ENCODE peak calls at places on chromosomes 7 and 10, in four cellular contexts. P, H, E and R are unnamed samples.

GRCh38 chr10:98196985-98197384 is 62.5 kb downstream of the R3HCC1L start:
- ATAC-seq in P (no peak), H (no peak), E (no peak), R (no peak)

GRCh38 chr7:137970263-137970975 is 31.5 kb downstream of the CREB3L2 start:
- ATAC-seq in P (peak), H (no peak), E (no peak), R (no peak)

GRCh38 chr10:110903280-110904278 is 15.4 kb downstream of the BBIP1 start:
- ATAC-seq in P (no peak), H (peak), E (peak), R (peak)

GRCh38 chr7:90764848-90765570 is 168.9 kb downstream of the CDK14 start:
- ATAC-seq in P (peak), H (no peak), E (no peak), R (no peak)

GRCh38 chr10:27713906-27714305 is 31.7 kb downstream of the MKX start:
- ATAC-seq in P (no peak), H (no peak), E (no peak), R (no peak)

GRCh38 chr7:121384159-121384745 is 11.9 kb downstream of the FAM3C start:
- ATAC-seq in P (no peak), H (no peak), E (peak), R (no peak)

GRCh38 chr7:21908746-21909145 is 37.0 kb downstream of the CDCA7L start:
- ATAC-seq in P (no peak), H (no peak), E (no peak), R (no peak)

GRCh38 chr7:31935115-31935514 is 135.1 kb downstream of the PDE1C start:
- ATAC-seq in P (no peak), H (no peak), E (no peak), R (no peak)

GRCh38 chr10:121260383-121260782 is 337.9 kb downstream of the FGFR2 start:
- ATAC-seq in P (no peak), H (no peak), E (no peak), R (no peak)

GRCh38 chr7:100053201-100053600 is 3.6 kb downstream of the ZSCAN21 start:
- ATAC-seq in P (peak), H (peak), E (peak), R (no peak)

GRCh38 chr10:114079421-114079820 is 35.8 kb downstream of the ADRB1 start:
- ATAC-seq in P (peak), H (no peak), E (no peak), R (no peak)

GRCh38 chr7:2037805-2038635 is 194.7 kb downstream of the MAD1L1 start:
- ATAC-seq in P (peak), H (peak), E (peak), R (peak)

GRCh38 chr10:11272915-11273389 is 255.3 kb downstream of the CELF2 start:
- ATAC-seq in P (no peak), H (no peak), E (peak), R (peak)

GRCh38 chr10:132722980-132723970 is 62.7 kb downstream of the NKX6-2 start:
- ATAC-seq in P (peak), H (no peak), E (no peak), R (no peak)

GRCh38 chr10:62033108-62033507 is 131.6 kb downstream of the ARID5B start:
- ATAC-seq in P (no peak), H (no peak), E (no peak), R (peak)

GRCh38 chr10:12628964-12629766 is 279.8 kb downstream of the CAMK1D start:
- ATAC-seq in P (no peak), H (no peak), E (no peak), R (peak)

GRCh38 chr7:84786073-84786472 is 400.8 kb downstream of the SEMA3D start:
- ATAC-seq in P (no peak), H (no peak), E (no peak), R (no peak)

GRCh38 chr10:29563420-29564035 is 71.2 kb downstream of the SVIL start:
- ATAC-seq in P (no peak), H (no peak), E (no peak), R (no peak)

GRCh38 chr7:27133409-27134157 is 3.0 kb upstream of the HOXA4 start:
- ATAC-seq in P (no peak), H (no peak), E (no peak), R (no peak)

GRCh38 chr7:132910657-132911056 is 171.2 kb downstream of the CHCHD3 start:
- ATAC-seq in P (no peak), H (no peak), E (no peak), R (no peak)

GRCh38 chr10:85993140-85993539 is 373.5 kb downstream of the GRID1 start:
- ATAC-seq in P (no peak), H (no peak), E (no peak), R (no peak)

GRCh38 chr10:128438417-128439063 is 312.3 kb upstream of the MKI67 start:
- ATAC-seq in P (no peak), H (no peak), E (no peak), R (no peak)

GRCh38 chr10:112919721-112920120 is 30.3 kb upstream of the TCF7L2 start:
- ATAC-seq in P (no peak), H (no peak), E (no peak), R (no peak)

GRCh38 chr7:44894881-44895600 is 9.7 kb upstream of the PURB start:
- ATAC-seq in P (no peak), H (no peak), E (peak), R (peak)

GRCh38 chr10:98316661-98317060 is 48.7 kb upstream of the LOXL4 start:
- ATAC-seq in P (peak), H (no peak), E (no peak), R (no peak)

GRCh38 chr7:127304087-127304486 is 51.3 kb upstream of the GRM8 start:
- ATAC-seq in P (no peak), H (no peak), E (no peak), R (no peak)

GRCh38 chr7:115822801-115823200 is 207.8 kb downstream of the TFEC start:
- ATAC-seq in P (no peak), H (no peak), E (no peak), R (no peak)

GRCh38 chr7:81155654-81156373 is 237.0 kb upstream of the SEMA3C start:
- ATAC-seq in P (no peak), H (no peak), E (no peak), R (no peak)

GRCh38 chr7:83060218-83060617 is 102.5 kb downstream of the PCLO start:
- ATAC-seq in P (no peak), H (no peak), E (no peak), R (no peak)

GRCh38 chr10:71094712-71095390 is 117.5 kb upstream of the UNC5B start:
- ATAC-seq in P (no peak), H (no peak), E (peak), R (peak)

GRCh38 chr10:132665946-132666732 is 119.8 kb downstream of the NKX6-2 start:
- ATAC-seq in P (no peak), H (peak), E (peak), R (peak)

GRCh38 chr10:69934768-69935167 is 117.9 kb upstream of the MACROH2A2 start:
- ATAC-seq in P (no peak), H (no peak), E (no peak), R (no peak)

GRCh38 chr10:22701132-22701851 is 13.1 kb downstream of the PIP4K2A start:
- ATAC-seq in P (no peak), H (peak), E (peak), R (peak)